ENCODE peak calls at places on chromosomes 6 and 20, in five cellular contexts. E is tibial nerve, K is transverse colon, X is neural crest cell, D is HCT116. H is an unnamed sample.

GRCh38 chr20:10454135-10454750 is 19.1 kb downstream of the SLX4IP start:
- DNase-seq in E (no peak), X (no peak), K (no peak), D (no peak), H (no peak)

GRCh38 chr6:165704001-165704748 is 41.1 kb upstream of the PDE10A start:
- DNase-seq in X (no peak), K (no peak), E (no peak), D (no peak), H (no peak)

GRCh38 chr6:140671926-140672325 is 1297.5 kb upstream of the CITED2 start:
- DNase-seq in K (no peak), D (peak; percentile 6), X (no peak), E (no peak), H (no peak)

GRCh38 chr20:43576108-43576507 is 14.6 kb upstream of the IFT52 start:
- DNase-seq in D (no peak), K (no peak), X (no peak), E (no peak), H (no peak)

GRCh38 chr20:25017257-25017803 is 24.8 kb upstream of the APMAP start:
- DNase-seq in D (no peak), E (no peak), K (peak; percentile 74), X (no peak), H (no peak)

GRCh38 chr6:35105078-35105477 is 36.1 kb downstream of the TCP11 start:
- DNase-seq in D (no peak), K (no peak), E (no peak), X (no peak), H (no peak)

GRCh38 chr6:33983721-33984465 is 162.0 kb downstream of the GRM4 start:
- DNase-seq in E (no peak), X (no peak), D (no peak), K (no peak), H (no peak)

GRCh38 chr6:157181649-157182048 is 141.7 kb downstream of the TMEM242 start:
- DNase-seq in X (no peak), E (no peak), K (peak; percentile 52), D (peak; percentile 37), H (no peak)

GRCh38 chr20:2658414-2659354 is 5.3 kb downstream of the IDH3B start:
- DNase-seq in E (no peak), K (no peak), X (no peak), D (no peak), H (no peak)

GRCh38 chr20:50260480-50261221 is 70.0 kb downstream of the CEBPB start:
- DNase-seq in X (no peak), D (no peak), E (no peak), K (no peak), H (no peak)

GRCh38 chr6:29516108-29516507 is 28.4 kb upstream of the MAS1L start:
- DNase-seq in D (peak; percentile 32), K (no peak), E (no peak), X (no peak), H (no peak)

GRCh38 chr6:148342146-148343027 is at the start of gene SASH1:
- DNase-seq in E (peak; percentile 52), X (peak; percentile 69), D (peak; percentile 62), K (peak; percentile 71), H (no peak)

GRCh38 chr6:19845271-19846046 is 8.3 kb downstream of the ID4 start:
- DNase-seq in K (no peak), X (no peak), E (no peak), D (no peak), H (no peak)

GRCh38 chr6:139129284-139129683 is 5.6 kb upstream of the HECA start:
- DNase-seq in K (no peak), D (no peak), E (no peak), X (no peak), H (no peak)

GRCh38 chr6:144219056-144219685 is 66.0 kb upstream of the UTRN start:
- DNase-seq in K (no peak), E (no peak), D (peak; percentile 40), X (no peak), H (no peak)

DNA sequence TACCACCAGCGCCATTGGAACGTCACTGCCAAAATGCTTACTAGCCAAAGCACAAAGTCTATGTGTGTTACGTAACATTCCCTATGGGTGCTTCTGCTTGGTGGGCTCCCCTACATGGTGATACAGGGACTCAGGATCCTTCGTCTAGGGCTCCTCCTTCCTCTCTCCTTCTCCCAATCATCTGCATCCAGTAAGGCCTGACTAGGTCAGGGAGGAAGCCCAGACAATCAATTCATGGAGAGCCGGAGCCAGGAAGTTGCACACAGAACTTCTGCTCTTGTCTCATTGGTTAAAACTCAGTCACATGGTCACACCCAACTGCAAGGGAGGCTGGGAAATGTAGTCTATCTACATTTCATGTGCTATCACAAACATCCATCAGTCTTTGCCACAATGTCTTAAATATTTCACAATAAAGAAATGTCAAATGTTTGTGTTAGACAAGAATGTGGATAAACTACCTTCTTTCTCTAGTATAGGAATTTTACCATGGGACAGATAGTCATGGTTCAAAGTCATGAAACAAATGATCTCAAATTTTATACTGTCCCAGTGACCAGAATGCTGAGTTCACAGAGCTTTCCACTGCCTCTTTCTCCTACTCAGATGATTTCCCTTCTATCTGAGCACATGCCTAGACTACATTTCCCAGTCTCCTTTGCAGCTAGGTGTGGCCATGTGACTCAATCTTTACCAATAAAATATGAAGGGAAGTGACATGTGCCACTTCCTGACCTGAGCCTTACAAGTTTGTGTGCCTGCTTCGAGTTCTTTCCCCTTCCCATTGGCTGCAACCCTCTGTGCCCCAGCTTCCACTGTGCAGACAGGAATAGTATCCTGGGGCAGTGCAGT is 9.3 kb upstream of the KCNK15 start:
- DNase-seq in K (peak; percentile 44), X (peak; percentile 40), E (no peak), D (peak; percentile 89), H (no peak)
- TF ChIP-seq CTCF in K (no peak), X (no peak), E (no peak), D (no peak), H (no peak)

DNA sequence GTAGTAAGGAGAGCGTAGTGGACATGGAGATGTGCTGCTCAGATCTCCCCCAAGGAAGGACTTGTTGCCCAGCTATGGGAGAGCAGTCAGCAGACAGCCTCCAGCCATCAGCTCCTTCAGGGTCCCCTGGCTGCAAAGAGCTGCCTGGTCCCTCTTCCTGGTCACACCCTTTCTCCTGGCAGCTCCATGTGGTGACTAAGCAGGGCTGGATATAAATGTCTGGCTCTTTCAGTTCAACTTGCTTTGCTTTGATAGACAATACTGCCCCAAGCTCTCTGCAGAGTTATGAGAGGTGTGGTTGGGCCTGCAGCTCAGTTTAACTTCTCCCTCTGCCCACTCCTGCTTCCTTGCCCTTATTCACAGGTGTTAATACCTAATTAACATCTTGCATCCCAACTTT is 64.1 kb upstream of the DDR1 start:
- DNase-seq in E (no peak), K (peak; percentile 76), D (peak; percentile 73), X (no peak), H (no peak)
- TF ChIP-seq CTCF in E (no peak), K (peak; percentile 28), D (peak; percentile 15), X (no peak), H (no peak)

GRCh38 chr20:63893999-63894357 is 948 bp upstream of the DNAJC5 start:
- DNase-seq in X (no peak), K (no peak), E (no peak), D (no peak), H (no peak)
- TF ChIP-seq CTCF in X (no peak), K (no peak), E (no peak), D (no peak), H (no peak)

GRCh38 chr6:28390688-28391087 is 8.9 kb downstream of the ZSCAN12 start:
- DNase-seq in D (no peak), X (no peak), K (no peak), E (no peak), H (no peak)

GRCh38 chr6:28400122-28400451 is 540 bp upstream of the ZSCAN12 start:
- DNase-seq in K (no peak), X (no peak), E (no peak), D (no peak), H (no peak)

GRCh38 chr6:28395918-28396317 is 3.6 kb downstream of the ZSCAN12 start:
- DNase-seq in E (no peak), K (no peak), X (no peak), D (no peak), H (no peak)

GRCh38 chr6:28399370-28400121 is at the start of gene ZSCAN12:
- DNase-seq in K (peak; percentile 85), X (peak; percentile 81), D (no peak), E (peak; percentile 42), H (peak; percentile 37)

DNA sequence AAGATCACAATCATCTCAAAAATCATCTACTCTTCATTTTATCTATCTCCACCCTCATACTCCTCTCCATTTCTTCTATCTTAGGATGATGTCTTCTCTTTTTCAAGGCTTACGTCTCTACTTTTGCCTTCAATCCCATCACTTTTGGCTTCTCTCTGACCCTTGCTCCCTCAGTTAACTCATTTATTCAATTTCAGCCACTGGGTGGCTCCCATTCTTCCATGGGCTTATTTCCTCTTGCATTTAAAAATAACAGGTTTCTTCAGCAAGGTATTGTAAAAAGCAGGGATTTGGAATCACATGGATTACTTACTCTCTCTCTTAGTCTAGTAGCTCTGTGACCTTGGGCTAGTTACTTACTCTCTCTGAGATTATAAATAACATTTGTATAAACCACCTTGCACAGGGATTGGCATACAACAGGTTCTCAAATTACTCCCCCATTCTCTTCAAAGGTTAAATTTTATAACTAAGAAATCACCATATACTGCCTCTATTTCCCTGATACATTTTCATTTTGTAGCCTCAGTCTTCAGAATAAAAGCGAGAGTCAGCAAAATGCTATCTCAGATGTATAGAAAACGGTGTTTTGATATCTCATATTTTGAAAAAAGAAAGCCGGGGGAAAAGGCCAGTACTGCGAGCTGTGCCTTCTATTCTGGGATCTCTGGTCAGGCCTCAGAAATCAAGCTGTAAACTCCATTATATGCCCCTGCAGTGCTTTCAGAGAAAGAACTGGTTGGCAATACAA is 5.5 kb downstream of the ZSCAN12 start:
- DNase-seq in E (no peak), X (no peak), D (no peak), K (no peak), H (no peak)
- TF ChIP-seq CTCF in E (no peak), X (peak; percentile 52), D (peak; percentile 29), K (no peak), H (no peak)

H was measured in omental fat pad.